ENCODE peak calls at places on chromosomes 1 and 21, in six cellular contexts. One of them, this sample, is unnamed.

GRCh38 chr1:179883739-179884138 is 1.7 kb downstream of the TOR1AIP1 start:
- DNase-seq in heart right ventricle: no peak
- DNase-seq in colonic mucosa: no peak
- DNase-seq in esophagus muscularis mucosa: no peak
- DNase-seq in cardiac muscle cell: peak
- DNase-seq in IMR-90: peak
- DNase-seq in this sample: peak

GRCh38 chr1:18794561-18794960 is 64.9 kb downstream of the TAS1R2 start:
- DNase-seq in heart right ventricle: no peak
- DNase-seq in colonic mucosa: no peak
- DNase-seq in esophagus muscularis mucosa: no peak
- DNase-seq in cardiac muscle cell: peak
- DNase-seq in IMR-90: no peak
- DNase-seq in this sample: peak

GRCh38 chr1:83692524-83693336 is 306.2 kb downstream of the TTLL7 start:
- DNase-seq in heart right ventricle: no peak
- DNase-seq in colonic mucosa: no peak
- DNase-seq in esophagus muscularis mucosa: no peak
- DNase-seq in cardiac muscle cell: peak
- DNase-seq in IMR-90: peak
- DNase-seq in this sample: no peak

GRCh38 chr1:2099871-2100774 is 49.9 kb downstream of the PRKCZ start:
- DNase-seq in heart right ventricle: peak
- DNase-seq in colonic mucosa: no peak
- DNase-seq in esophagus muscularis mucosa: no peak
- DNase-seq in cardiac muscle cell: no peak
- DNase-seq in IMR-90: no peak
- DNase-seq in this sample: no peak

GRCh38 chr1:65459397-65459768 is 38.9 kb downstream of the LEPR start:
- DNase-seq in heart right ventricle: no peak
- DNase-seq in colonic mucosa: no peak
- DNase-seq in esophagus muscularis mucosa: no peak
- DNase-seq in cardiac muscle cell: peak
- DNase-seq in IMR-90: peak
- DNase-seq in this sample: peak

GRCh38 chr1:62356257-62356835 is 37.1 kb upstream of the KANK4 start:
- DNase-seq in heart right ventricle: no peak
- DNase-seq in colonic mucosa: no peak
- DNase-seq in esophagus muscularis mucosa: no peak
- DNase-seq in cardiac muscle cell: no peak
- DNase-seq in IMR-90: peak
- DNase-seq in this sample: peak

GRCh38 chr1:161090617-161091016 is 1.3 kb upstream of the NECTIN4 start:
- DNase-seq in heart right ventricle: no peak
- DNase-seq in colonic mucosa: no peak
- DNase-seq in esophagus muscularis mucosa: no peak
- DNase-seq in cardiac muscle cell: no peak
- DNase-seq in IMR-90: no peak
- DNase-seq in this sample: no peak

GRCh38 chr1:149877211-149877946 is 22.0 kb upstream of the BOLA1 start:
- DNase-seq in heart right ventricle: no peak
- DNase-seq in colonic mucosa: no peak
- DNase-seq in esophagus muscularis mucosa: no peak
- DNase-seq in cardiac muscle cell: no peak
- DNase-seq in IMR-90: no peak
- DNase-seq in this sample: no peak

GRCh38 chr21:18340387-18340942 is 63.1 kb downstream of the TMPRSS15 start:
- DNase-seq in heart right ventricle: no peak
- DNase-seq in colonic mucosa: no peak
- DNase-seq in esophagus muscularis mucosa: no peak
- DNase-seq in cardiac muscle cell: no peak
- DNase-seq in IMR-90: no peak
- DNase-seq in this sample: no peak

GRCh38 chr1:41855713-41856112 is 63.0 kb downstream of the HIVEP3 start:
- DNase-seq in heart right ventricle: no peak
- DNase-seq in colonic mucosa: no peak
- DNase-seq in esophagus muscularis mucosa: no peak
- DNase-seq in cardiac muscle cell: no peak
- DNase-seq in IMR-90: no peak
- DNase-seq in this sample: peak

GRCh38 chr1:4128616-4129015 is 228.5 kb upstream of the C1orf174 start:
- DNase-seq in heart right ventricle: no peak
- DNase-seq in colonic mucosa: no peak
- DNase-seq in esophagus muscularis mucosa: no peak
- DNase-seq in cardiac muscle cell: no peak
- DNase-seq in IMR-90: no peak
- DNase-seq in this sample: no peak

GRCh38 chr1:43951021-43951985 is 4.6 kb downstream of the IPO13 start:
- DNase-seq in heart right ventricle: no peak
- DNase-seq in colonic mucosa: no peak
- DNase-seq in esophagus muscularis mucosa: no peak
- DNase-seq in cardiac muscle cell: no peak
- DNase-seq in IMR-90: peak
- DNase-seq in this sample: no peak

GRCh38 chr1:180571832-180572636 is 13.3 kb downstream of the OVAAL start:
- DNase-seq in heart right ventricle: no peak
- DNase-seq in colonic mucosa: no peak
- DNase-seq in esophagus muscularis mucosa: no peak
- DNase-seq in cardiac muscle cell: no peak
- DNase-seq in IMR-90: peak
- DNase-seq in this sample: peak

GRCh38 chr1:203404546-203404945 is 53.6 kb upstream of the FMOD start:
- DNase-seq in heart right ventricle: no peak
- DNase-seq in colonic mucosa: no peak
- DNase-seq in esophagus muscularis mucosa: peak
- DNase-seq in cardiac muscle cell: no peak
- DNase-seq in IMR-90: no peak
- DNase-seq in this sample: no peak

GRCh38 chr1:23403355-23403734 is 21.2 kb downstream of the TCEA3 start:
- DNase-seq in heart right ventricle: no peak
- DNase-seq in colonic mucosa: no peak
- DNase-seq in esophagus muscularis mucosa: no peak
- DNase-seq in cardiac muscle cell: no peak
- DNase-seq in IMR-90: no peak
- DNase-seq in this sample: no peak

GRCh38 chr1:35164893-35165292 is 28.1 kb downstream of the SFPQ start:
- DNase-seq in heart right ventricle: no peak
- DNase-seq in colonic mucosa: no peak
- DNase-seq in esophagus muscularis mucosa: no peak
- DNase-seq in cardiac muscle cell: no peak
- DNase-seq in IMR-90: no peak
- DNase-seq in this sample: no peak

GRCh38 chr1:228853637-228854036 is 118.4 kb downstream of the RHOU start:
- DNase-seq in heart right ventricle: no peak
- DNase-seq in colonic mucosa: no peak
- DNase-seq in esophagus muscularis mucosa: no peak
- DNase-seq in cardiac muscle cell: no peak
- DNase-seq in IMR-90: no peak
- DNase-seq in this sample: no peak

GRCh38 chr1:24216254-24216653 is 29.2 kb upstream of the IFNLR1 start:
- DNase-seq in heart right ventricle: no peak
- DNase-seq in colonic mucosa: no peak
- DNase-seq in esophagus muscularis mucosa: no peak
- DNase-seq in cardiac muscle cell: no peak
- DNase-seq in IMR-90: no peak
- DNase-seq in this sample: no peak

DNA sequence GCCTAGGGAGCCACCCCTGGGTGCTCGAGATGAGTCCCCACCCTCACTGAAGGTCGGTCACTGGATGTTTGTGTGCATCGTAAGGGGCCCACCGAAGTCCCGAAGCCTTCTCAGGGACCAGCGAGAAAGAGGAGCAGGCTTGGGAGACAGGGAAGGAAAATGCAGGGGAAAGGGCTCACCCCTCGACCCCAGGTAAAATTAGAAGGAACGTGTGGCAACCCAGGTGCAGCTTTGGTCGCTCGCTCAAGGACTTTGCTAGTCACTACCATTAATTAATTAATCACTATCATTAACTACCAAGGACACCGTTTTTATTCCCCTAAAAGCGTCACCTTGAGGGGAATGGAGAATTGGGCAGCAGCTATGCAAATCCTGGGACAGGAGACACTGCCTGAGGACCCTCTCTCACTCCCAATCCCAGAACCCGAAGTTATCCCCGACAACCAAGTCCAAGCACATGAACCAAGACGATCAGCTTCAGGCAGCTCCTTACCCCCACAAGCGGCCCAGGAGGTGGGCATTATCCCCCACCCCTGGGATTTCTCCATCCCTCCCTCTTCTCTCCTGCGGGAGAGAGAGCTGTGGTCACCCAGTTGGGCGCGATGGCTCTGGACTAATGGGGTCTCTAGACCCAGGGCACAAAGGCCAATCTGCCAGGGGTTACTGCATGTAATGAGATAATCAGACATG is 4.2 kb upstream of the SIM2 start:
- DNase-seq in heart right ventricle: no peak
- DNase-seq in colonic mucosa: no peak
- DNase-seq in esophagus muscularis mucosa: no peak
- DNase-seq in cardiac muscle cell: no peak
- DNase-seq in IMR-90: no peak
- DNase-seq in this sample: no peak
- H3K27ac ChIP-seq in heart right ventricle: no peak
- H3K27ac ChIP-seq in colonic mucosa: no peak
- H3K27ac ChIP-seq in esophagus muscularis mucosa: no peak
- H3K27ac ChIP-seq in cardiac muscle cell: no peak
- H3K27ac ChIP-seq in IMR-90: peak
- H3K27ac ChIP-seq in this sample: peak

GRCh38 chr1:235302143-235302542 is 25.8 kb downstream of the ARID4B start:
- DNase-seq in heart right ventricle: no peak
- DNase-seq in colonic mucosa: no peak
- DNase-seq in esophagus muscularis mucosa: no peak
- DNase-seq in cardiac muscle cell: no peak
- DNase-seq in IMR-90: no peak
- DNase-seq in this sample: no peak

GRCh38 chr1:235313262-235313661 is 14.7 kb downstream of the ARID4B start:
- DNase-seq in heart right ventricle: no peak
- DNase-seq in colonic mucosa: no peak
- DNase-seq in esophagus muscularis mucosa: no peak
- DNase-seq in cardiac muscle cell: no peak
- DNase-seq in IMR-90: no peak
- DNase-seq in this sample: no peak

GRCh38 chr1:235304549-235305451 is 23.2 kb downstream of the ARID4B start:
- DNase-seq in heart right ventricle: no peak
- DNase-seq in colonic mucosa: no peak
- DNase-seq in esophagus muscularis mucosa: no peak
- DNase-seq in cardiac muscle cell: no peak
- DNase-seq in IMR-90: peak
- DNase-seq in this sample: no peak

GRCh38 chr1:235307158-235308124 is 20.5 kb downstream of the ARID4B start:
- DNase-seq in heart right ventricle: no peak
- DNase-seq in colonic mucosa: no peak
- DNase-seq in esophagus muscularis mucosa: no peak
- DNase-seq in cardiac muscle cell: no peak
- DNase-seq in IMR-90: peak
- DNase-seq in this sample: no peak
- TF ChIP-seq CTCF in heart right ventricle: no peak
- TF ChIP-seq CTCF in colonic mucosa: no peak
- TF ChIP-seq CTCF in esophagus muscularis mucosa: no peak
- TF ChIP-seq CTCF in cardiac muscle cell: no peak
- TF ChIP-seq CTCF in IMR-90: no peak
- TF ChIP-seq CTCF in this sample: no peak

GRCh38 chr1:147472953-147473734 is 68.2 kb upstream of the BCL9 start:
- DNase-seq in heart right ventricle: no peak
- DNase-seq in colonic mucosa: no peak
- DNase-seq in esophagus muscularis mucosa: no peak
- DNase-seq in cardiac muscle cell: no peak
- DNase-seq in IMR-90: peak
- DNase-seq in this sample: no peak
- H3K27ac ChIP-seq in heart right ventricle: no peak
- H3K27ac ChIP-seq in colonic mucosa: no peak
- H3K27ac ChIP-seq in esophagus muscularis mucosa: no peak
- H3K27ac ChIP-seq in cardiac muscle cell: no peak
- H3K27ac ChIP-seq in IMR-90: no peak
- H3K27ac ChIP-seq in this sample: no peak

GRCh38 chr1:156480015-156480368 is 20.6 kb downstream of the MEF2D start:
- DNase-seq in heart right ventricle: no peak
- DNase-seq in colonic mucosa: no peak
- DNase-seq in esophagus muscularis mucosa: no peak
- DNase-seq in cardiac muscle cell: no peak
- DNase-seq in IMR-90: no peak
- DNase-seq in this sample: no peak
- TF ChIP-seq CTCF in heart right ventricle: no peak
- TF ChIP-seq CTCF in colonic mucosa: no peak
- TF ChIP-seq CTCF in esophagus muscularis mucosa: no peak
- TF ChIP-seq CTCF in cardiac muscle cell: no peak
- TF ChIP-seq CTCF in IMR-90: peak
- TF ChIP-seq CTCF in this sample: no peak

GRCh38 chr1:8002329-8003320 is 23.5 kb downstream of the ERRFI1 start:
- DNase-seq in heart right ventricle: no peak
- DNase-seq in colonic mucosa: no peak
- DNase-seq in esophagus muscularis mucosa: no peak
- DNase-seq in cardiac muscle cell: no peak
- DNase-seq in IMR-90: no peak
- DNase-seq in this sample: no peak
- H3K27ac ChIP-seq in heart right ventricle: no peak
- H3K27ac ChIP-seq in colonic mucosa: no peak
- H3K27ac ChIP-seq in esophagus muscularis mucosa: peak
- H3K27ac ChIP-seq in cardiac muscle cell: no peak
- H3K27ac ChIP-seq in IMR-90: no peak
- H3K27ac ChIP-seq in this sample: peak